ENCODE peak calls at places on chromosomes 6 and 20, in six cellular contexts. B, C, X, S, P and E are unnamed samples.

GRCh38 chr20:45817652-45818194 is 5.3 kb downstream of the UBE2C start:
- DNase-seq in X (no peak), B (peak; percentile 91), P (no peak), C (no peak), S (no peak), E (peak; percentile 10)

GRCh38 chr6:113560908-113561307 is 296.2 kb upstream of the MARCKS start:
- DNase-seq in X (no peak), B (peak; percentile 93), P (no peak), C (no peak), S (no peak), E (no peak)

GRCh38 chr6:49693512-49693911 is 19.8 kb downstream of the CRISP2 start:
- DNase-seq in S (no peak), B (no peak), C (no peak), P (no peak), X (no peak), E (no peak)

GRCh38 chr20:62761058-62761758 is 35.1 kb upstream of the MRGBP start:
- DNase-seq in C (no peak), X (no peak), S (no peak), P (no peak), B (no peak), E (no peak)

GRCh38 chr6:148693882-148694484 is 52.8 kb upstream of the UST start:
- DNase-seq in X (no peak), P (no peak), S (no peak), C (no peak), B (no peak), E (peak; percentile 51)

GRCh38 chr6:44898296-44898930 is 429.7 kb upstream of the RUNX2 start:
- DNase-seq in S (no peak), C (no peak), X (no peak), P (no peak), B (no peak), E (no peak)

GRCh38 chr6:15464211-15464725 is 198.6 kb downstream of the DTNBP1 start:
- DNase-seq in S (peak; percentile 48), X (no peak), C (peak; percentile 23), P (no peak), B (peak; percentile 44), E (no peak)

GRCh38 chr6:161166176-161166575 is 107.7 kb downstream of the AGPAT4 start:
- DNase-seq in B (no peak), P (no peak), X (no peak), S (no peak), C (no peak), E (no peak)

GRCh38 chr6:158817298-158818007 is 1.7 kb downstream of the EZR start:
- DNase-seq in C (no peak), X (no peak), S (no peak), P (peak; percentile 56), B (peak; percentile 51), E (peak; percentile 69)

GRCh38 chr6:35148167-35148741 is 7.1 kb upstream of the TCP11 start:
- DNase-seq in C (peak; percentile 88), B (peak; percentile 86), X (peak; percentile 32), S (no peak), P (no peak), E (peak; percentile 85)

GRCh38 chr20:23435675-23436539 is 3.6 kb upstream of the CSTL1 start:
- DNase-seq in X (no peak), S (no peak), P (peak; percentile 60), B (no peak), C (no peak), E (no peak)

GRCh38 chr20:278607-279571 is 11.7 kb downstream of the C20orf96 start:
- DNase-seq in C (no peak), P (no peak), B (no peak), X (no peak), S (no peak), E (no peak)

GRCh38 chr6:158665332-158665731 is 15.5 kb downstream of the SYTL3 start:
- DNase-seq in X (no peak), C (no peak), B (no peak), S (no peak), P (no peak), E (no peak)

GRCh38 chr6:168678177-168678576 is 237.2 kb downstream of the SMOC2 start:
- DNase-seq in P (no peak), C (no peak), X (no peak), S (no peak), B (no peak), E (peak; percentile 50)

GRCh38 chr6:19538086-19538485 is 299.1 kb upstream of the ID4 start:
- DNase-seq in S (no peak), B (no peak), P (no peak), C (no peak), X (no peak), E (peak; percentile 87)

GRCh38 chr6:2651966-2652365 is 98.8 kb downstream of the MYLK4 start:
- DNase-seq in P (no peak), C (no peak), S (no peak), X (no peak), B (peak; percentile 20), E (no peak)

GRCh38 chr6:47103931-47104330 is 61.8 kb upstream of the ADGRF1 start:
- DNase-seq in X (no peak), C (no peak), S (no peak), B (peak; percentile 14), P (no peak), E (no peak)

GRCh38 chr20:57894522-57894921 is 184.7 kb upstream of the PMEPA1 start:
- DNase-seq in C (no peak), B (no peak), S (no peak), P (no peak), X (no peak), E (no peak)

GRCh38 chr20:57878803-57879424 is 169.1 kb upstream of the PMEPA1 start:
- DNase-seq in S (no peak), B (no peak), P (no peak), X (no peak), C (no peak), E (no peak)

GRCh38 chr6:141117869-141118268 is 1014.9 kb upstream of the GJE1 start:
- DNase-seq in B (no peak), X (no peak), S (no peak), P (no peak), C (no peak), E (no peak)

GRCh38 chr6:131949909-131950766 is 1.0 kb downstream of the CCN2 start:
- DNase-seq in C (peak; percentile 69), B (peak; percentile 90), S (no peak), X (no peak), P (peak; percentile 74), E (peak; percentile 95)

GRCh38 chr6:2020909-2021308 is 224.5 kb downstream of the GMDS start:
- DNase-seq in P (no peak), C (no peak), X (no peak), B (no peak), S (no peak), E (no peak)

GRCh38 chr20:20637998-20638397 is 74.4 kb downstream of the RALGAPA2 start:
- DNase-seq in X (no peak), C (no peak), S (no peak), P (no peak), B (no peak), E (no peak)

GRCh38 chr20:25340380-25340779 is 50.3 kb downstream of the ABHD12 start:
- DNase-seq in C (no peak), S (no peak), B (no peak), X (no peak), P (no peak), E (no peak)

GRCh38 chr6:138328210-138328609 is 49.5 kb upstream of the SMIM28 start:
- DNase-seq in P (no peak), C (no peak), S (no peak), B (no peak), X (no peak), E (no peak)

GRCh38 chr6:334536-334935 is 42.2 kb downstream of the DUSP22 start:
- DNase-seq in C (no peak), S (no peak), B (no peak), X (no peak), P (no peak), E (no peak)

GRCh38 chr6:83838727-83839126 is 14.4 kb upstream of the RIPPLY2 start:
- DNase-seq in B (no peak), X (no peak), P (no peak), S (no peak), C (no peak), E (no peak)

GRCh38 chr20:77231-77630 is 10.2 kb upstream of the DEFB125 start:
- DNase-seq in B (no peak), C (no peak), S (no peak), P (no peak), X (no peak), E (no peak)